ENCODE peak calls at places on chromosome 9, in five cellular contexts. E, I, P, G and K are unnamed samples.

GRCh38 chr9:89798546-89799120 is 193.8 kb downstream of the GADD45G start:
- DNase-seq in I (no peak), G (no peak), P (no peak), E (no peak), K (no peak)

GRCh38 chr9:108924436-108924835 is 9.5 kb downstream of the ELP1 start:
- DNase-seq in I (no peak), G (no peak), P (no peak), E (no peak), K (no peak)

GRCh38 chr9:9747787-9748186 is 865.0 kb downstream of the PTPRD start:
- DNase-seq in E (no peak), P (no peak), G (no peak), I (no peak), K (no peak)

GRCh38 chr9:85401998-85402397 is 339.8 kb downstream of the AGTPBP1 start:
- DNase-seq in G (no peak), P (no peak), I (no peak), E (no peak), K (no peak)

GRCh38 chr9:113579270-113580040 is 115.9 kb downstream of the RGS3 start:
- DNase-seq in E (peak), P (no peak), G (no peak), I (no peak), K (no peak)

GRCh38 chr9:5582835-5583195 is 46.1 kb upstream of the RIC1 start:
- DNase-seq in E (no peak), G (no peak), P (no peak), I (no peak), K (no peak)

GRCh38 chr9:93673271-93673843 is 97.0 kb downstream of the PHF2 start:
- DNase-seq in P (peak), E (peak), G (peak), I (no peak), K (peak)

GRCh38 chr9:134983094-134983493 is 65.4 kb upstream of the FCN1 start:
- DNase-seq in I (no peak), E (no peak), G (peak), P (no peak), K (no peak)

GRCh38 chr9:109728696-109729300 is 51.2 kb upstream of the PALM2AKAP2 start:
- DNase-seq in P (no peak), G (no peak), I (no peak), E (no peak), K (no peak)

DNA sequence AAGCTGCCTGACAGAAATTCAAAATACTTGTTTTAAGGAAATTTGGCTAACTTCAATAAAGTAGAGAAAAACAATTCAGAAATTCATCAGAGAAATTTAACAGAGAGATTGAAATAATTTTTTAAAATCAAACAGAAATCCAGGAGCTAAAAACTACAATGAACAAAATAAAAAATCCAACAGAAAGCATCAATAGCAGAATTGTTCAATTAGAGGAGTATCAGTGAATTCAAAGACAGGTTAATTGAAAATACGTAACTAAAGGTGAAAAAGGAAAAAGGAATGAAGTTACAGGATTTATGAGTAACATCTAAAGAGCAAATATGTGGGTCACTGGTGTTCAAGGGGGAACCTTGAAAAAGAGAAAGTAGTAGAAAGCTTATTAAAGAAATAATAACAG is 36.8 kb downstream of the FANCC start:
- DNase-seq in G (no peak), E (no peak), I (no peak), P (no peak), K (no peak)
- H3K27ac ChIP-seq in G (no peak), E (no peak), I (no peak), P (no peak), K (no peak)

GRCh38 chr9:133113928-133114351 is 7.1 kb downstream of the RALGDS start:
- DNase-seq in I (no peak), P (no peak), E (peak), G (peak), K (no peak)

GRCh38 chr9:133111461-133112360 is 9.3 kb downstream of the RALGDS start:
- DNase-seq in P (no peak), I (no peak), G (peak), E (peak), K (no peak)

GRCh38 chr9:133112361-133113026 is 8.5 kb downstream of the RALGDS start:
- DNase-seq in I (no peak), G (peak), E (peak), P (no peak), K (no peak)

GRCh38 chr9:133114451-133114885 is 6.6 kb downstream of the RALGDS start:
- DNase-seq in E (peak), P (no peak), I (no peak), G (peak), K (peak)

GRCh38 chr9:133113163-133113927 is 7.7 kb downstream of the RALGDS start:
- DNase-seq in E (peak), I (no peak), P (no peak), G (peak), K (peak)
- H3K27ac ChIP-seq in E (peak), I (peak), P (peak), G (peak), K (peak)

GRCh38 chr9:104864675-104865104 is 63.3 kb downstream of the ABCA1 start:
- DNase-seq in G (no peak), E (no peak), I (no peak), P (no peak), K (no peak)

GRCh38 chr9:104860280-104860679 is 67.7 kb downstream of the ABCA1 start:
- DNase-seq in E (no peak), P (no peak), I (no peak), G (no peak), K (no peak)

GRCh38 chr9:104866186-104866585 is 61.8 kb downstream of the ABCA1 start:
- DNase-seq in P (no peak), I (no peak), G (no peak), E (no peak), K (no peak)

GRCh38 chr9:104861406-104861805 is 66.5 kb downstream of the ABCA1 start:
- DNase-seq in P (no peak), G (no peak), I (no peak), E (no peak), K (no peak)

DNA sequence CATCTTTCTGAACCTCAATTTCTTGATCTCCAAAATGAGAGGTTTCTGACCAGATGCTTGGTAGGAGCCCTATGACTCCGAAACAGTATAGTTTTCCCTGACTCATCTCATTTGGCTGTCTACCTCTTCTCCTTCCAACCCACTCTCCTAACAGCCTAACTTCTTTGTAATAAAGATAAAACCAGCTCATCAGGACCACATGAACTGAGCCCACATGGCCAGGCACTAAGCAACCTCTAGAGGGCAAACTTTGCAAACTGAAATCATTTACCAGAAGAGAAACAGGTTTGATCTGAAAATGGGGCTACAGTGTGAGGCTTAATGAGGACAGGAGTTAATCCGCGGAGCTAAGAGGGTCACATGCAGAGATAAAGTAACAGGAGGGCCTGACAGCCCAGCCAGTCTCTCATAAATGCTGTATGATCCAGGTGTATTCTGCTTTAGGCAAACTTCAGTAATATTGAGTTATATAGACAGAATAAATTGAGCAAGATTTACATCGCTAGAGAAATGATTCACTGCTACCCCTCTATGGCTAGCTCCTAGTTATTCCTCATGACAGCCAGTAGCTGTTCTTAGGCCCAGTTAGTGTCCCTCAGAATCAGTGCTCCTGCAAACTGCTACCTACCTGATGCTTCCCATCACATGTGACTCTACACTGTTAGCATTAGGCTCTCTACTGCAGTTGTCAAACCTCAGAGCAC is 64.6 kb downstream of the ABCA1 start:
- DNase-seq in I (peak), G (no peak), P (peak), E (no peak), K (peak)
- H3K27ac ChIP-seq in I (no peak), G (no peak), P (peak), E (peak), K (no peak)

DNA sequence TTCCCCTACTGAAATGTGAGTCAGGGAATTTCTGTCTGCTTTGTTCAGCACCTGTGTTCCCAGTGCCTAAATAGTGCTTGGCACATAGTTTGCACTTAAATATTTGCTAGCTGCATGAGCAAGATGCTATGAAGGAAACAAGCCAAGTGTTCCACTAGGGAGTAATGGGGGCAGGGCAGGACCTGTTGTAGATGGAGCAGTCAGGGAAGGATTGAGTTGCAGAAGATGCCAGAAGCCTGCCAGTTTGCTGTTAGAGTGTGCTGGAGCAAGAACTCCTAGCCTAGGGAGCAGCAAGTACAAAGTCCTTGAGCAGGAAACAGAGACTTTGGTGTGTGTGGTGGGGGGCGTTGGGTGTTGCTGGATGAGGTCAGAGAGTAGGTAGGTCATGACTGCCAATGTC is 87.5 kb downstream of the DAB2IP start:
- DNase-seq in I (no peak), E (no peak), P (peak), G (no peak), K (no peak)
- H3K27ac ChIP-seq in I (no peak), E (peak), P (peak), G (no peak), K (no peak)

GRCh38 chr9:78025186-78025585 is 6.4 kb downstream of the GNAQ start:
- DNase-seq in P (no peak), E (no peak), G (no peak), I (no peak), K (no peak)

GRCh38 chr9:78028926-78029325 is 2.7 kb downstream of the GNAQ start:
- DNase-seq in P (no peak), E (no peak), I (no peak), G (no peak), K (no peak)

GRCh38 chr9:78026947-78027346 is 4.7 kb downstream of the GNAQ start:
- DNase-seq in I (no peak), G (no peak), P (no peak), E (no peak), K (no peak)

GRCh38 chr9:78023003-78023741 is 8.4 kb downstream of the GNAQ start:
- DNase-seq in E (no peak), G (no peak), I (no peak), P (peak), K (no peak)

DNA sequence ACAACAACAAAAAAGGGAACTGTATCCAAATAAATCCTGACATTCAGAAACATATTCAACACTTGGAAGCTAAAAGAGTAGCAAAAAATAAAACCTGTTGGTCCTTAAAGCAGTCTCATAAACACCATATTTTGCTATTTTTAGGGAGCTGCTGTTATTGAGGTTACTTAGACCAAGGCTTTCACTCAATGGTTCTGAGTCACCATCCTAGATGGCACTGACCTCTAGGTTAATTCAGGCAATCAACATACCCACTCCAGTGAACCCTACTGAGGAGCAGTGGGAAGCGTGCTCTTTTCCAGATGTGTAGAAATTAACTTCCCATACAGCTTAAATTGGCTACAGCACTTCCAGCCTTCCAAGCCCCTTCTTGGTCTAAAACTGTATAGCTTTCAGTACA is 5.2 kb downstream of the GNAQ start:
- DNase-seq in P (no peak), E (no peak), I (no peak), G (no peak), K (no peak)
- H3K27ac ChIP-seq in P (no peak), E (no peak), I (no peak), G (peak), K (peak)

DNA sequence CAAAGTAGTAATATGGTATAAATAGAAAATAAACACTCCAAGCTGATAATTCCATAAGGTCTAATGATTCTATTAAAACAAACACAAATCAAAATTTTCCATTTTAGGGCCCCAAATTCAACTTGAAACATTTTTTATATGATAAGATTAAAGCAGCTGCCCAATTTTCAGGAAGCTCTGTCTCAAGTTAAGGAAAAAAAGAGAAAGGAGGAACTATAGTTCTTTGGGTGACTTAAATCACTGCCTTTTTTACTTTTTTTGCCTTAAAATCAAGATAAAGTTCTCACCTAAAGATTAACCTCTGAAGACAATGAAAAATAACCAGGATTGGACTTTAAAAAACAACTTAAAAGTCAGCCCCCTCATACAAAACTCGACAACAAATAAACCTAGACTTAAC is 76.0 kb upstream of the IFNE start:
- DNase-seq in P (no peak), I (no peak), G (no peak), E (no peak), K (no peak)
- H3K27ac ChIP-seq in P (no peak), I (no peak), G (no peak), E (no peak), K (no peak)